ENCODE peak calls at places on chromosome 17, in four cellular contexts. E, P, C and T are unnamed samples. For H3K27me3 and H3K9me3, the result is how much of the 10 kb centered on the place peaks cover.

GRCh38 chr17:12472613-12473173 is 193.0 kb upstream of the MYOCD start:
- DNase-seq in E (no peak), P (no peak), C (no peak), T (no peak)

GRCh38 chr17:59371426-59372099 is 40.1 kb downstream of the YPEL2 start:
- DNase-seq in E (peak), P (peak), C (peak), T (peak)

GRCh38 chr17:76697702-76698465 is 12.9 kb downstream of the MXRA7 start:
- DNase-seq in E (peak), P (no peak), C (no peak), T (no peak)

GRCh38 chr17:54754560-54754959 is 146.1 kb upstream of the TOM1L1 start:
- DNase-seq in E (no peak), P (no peak), C (no peak), T (no peak)

GRCh38 chr17:73545633-73546032 is 98.6 kb downstream of the SDK2 start:
- DNase-seq in E (no peak), P (no peak), C (no peak), T (no peak)

GRCh38 chr17:80386341-80386740 is 28.6 kb upstream of the ENDOV start:
- DNase-seq in E (no peak), P (no peak), C (no peak), T (no peak)

GRCh38 chr17:57735707-57736106 is 9.4 kb downstream of the CCDC182 start:
- DNase-seq in E (no peak), P (no peak), C (no peak), T (no peak)

GRCh38 chr17:42997984-42998938 is at the start of gene RPL27:
- DNase-seq in E (peak), P (peak), C (peak), T (peak)

GRCh38 chr17:2500446-2500845 is 11.2 kb downstream of the METTL16 start:
- DNase-seq in E (no peak), P (no peak), C (no peak), T (no peak)

GRCh38 chr17:49223517-49224197 is 6.9 kb downstream of the PHOSPHO1 start:
- DNase-seq in E (peak), P (peak), C (peak), T (no peak)

GRCh38 chr17:13888043-13888442 is 181.3 kb upstream of the COX10 start:
- DNase-seq in E (no peak), P (no peak), C (no peak), T (no peak)

GRCh38 chr17:8417806-8418205 is 17.9 kb upstream of the NDEL1 start:
- DNase-seq in E (no peak), P (no peak), C (no peak), T (no peak)

GRCh38 chr17:2685696-2686095 is 25.9 kb downstream of the CLUH start:
- DNase-seq in E (no peak), P (no peak), C (no peak), T (no peak)

GRCh38 chr17:55420067-55420775 is 1.4 kb downstream of the MMD start:
- DNase-seq in E (no peak), P (peak), C (no peak), T (no peak)

GRCh38 chr17:63290784-63291183 is 155.3 kb downstream of the CYB561 start:
- DNase-seq in E (no peak), P (no peak), C (no peak), T (no peak)

DNA sequence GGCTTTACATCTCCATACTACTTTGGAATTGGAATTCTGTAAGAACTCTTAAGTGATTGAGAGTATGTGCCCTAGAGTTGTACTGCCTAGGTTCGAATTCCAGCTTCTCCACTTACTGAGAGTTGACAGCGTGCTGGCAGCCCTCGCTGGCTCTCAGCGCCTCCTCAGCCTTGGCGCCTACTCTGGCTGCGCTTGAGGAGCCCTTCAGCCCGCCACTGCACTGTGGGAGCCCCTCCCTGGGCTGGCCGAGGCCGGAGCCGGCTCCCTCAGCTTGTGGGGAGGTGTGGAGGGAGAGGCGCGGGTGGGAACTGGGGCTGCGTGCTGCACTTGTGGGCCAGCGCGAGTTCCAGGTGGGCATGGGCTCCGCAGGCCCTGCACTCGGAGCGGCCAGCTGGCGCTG is 13.3 kb downstream of the PPM1D start:
- DNase-seq in E (no peak), P (no peak), C (no peak), T (no peak)
- TF ChIP-seq POLR2A in E (no peak), P (no peak), C (no peak), T (no peak)

GRCh38 chr17:1267471-1267947 is 2.7 kb upstream of the BHLHA9 start:
- DNase-seq in E (peak), P (no peak), C (no peak), T (peak)
- H3K27me3 ChIP-seq in E (under half), P (under half), C (under half), T (under half)

GRCh38 chr17:21143695-21144094 is 16.9 kb downstream of the DHRS7B start:
- DNase-seq in E (no peak), P (no peak), C (no peak), T (no peak)

GRCh38 chr17:21146362-21147021 is 19.7 kb downstream of the DHRS7B start:
- DNase-seq in E (no peak), P (no peak), C (no peak), T (no peak)

DNA sequence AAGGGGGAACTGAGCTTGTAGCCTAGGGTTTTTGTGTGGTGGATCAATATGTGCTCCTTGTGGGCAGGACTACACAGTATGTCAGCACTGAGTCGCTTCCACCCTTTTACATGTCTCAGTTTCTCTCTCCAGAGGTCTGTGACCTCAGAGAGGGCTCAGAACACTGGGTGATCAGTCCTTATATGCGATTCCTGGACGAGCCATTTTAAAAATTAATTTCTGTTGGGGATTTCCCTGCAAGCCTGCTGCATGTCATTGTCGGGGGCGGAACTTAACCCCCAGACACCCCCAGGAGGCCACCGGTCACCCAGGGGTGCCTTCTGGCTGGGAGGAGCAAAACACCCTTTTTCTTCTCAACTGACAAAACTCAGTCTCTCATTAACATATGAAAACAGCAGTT is 14.1 kb downstream of the DHRS7B start:
- DNase-seq in E (no peak), P (no peak), C (no peak), T (no peak)
- H3K9me3 ChIP-seq in E (under half), P (under half), C (under half), T (under half)

GRCh38 chr17:82231562-82232321 is 2.9 kb downstream of the SLC16A3 start:
- DNase-seq in E (peak), P (peak), C (peak), T (peak)
- TF ChIP-seq POLR2A in E (peak), P (peak), C (no peak), T (peak)